ENCODE peak calls at places on chromosome 22, in seven cellular contexts. One of them, this sample, is unnamed.

GRCh38 chr22:27075028-27075678 is 417.8 kb downstream of the MIAT start:
- DNase-seq in transverse colon: no peak
- DNase-seq in fibroblast of mammary gland: no peak
- DNase-seq in stimulated activated CD4-positive, alpha-beta T cell treated with anti-CD3 and anti-CD28 coated beads, TNF-alpha, amount 100 ng/mL, for 48 hours: no peak
- DNase-seq in activated CD4-positive, alpha-beta T cell treated with anti-CD3 and anti-CD28 coated beads, Interleukin-2, amount 50 U/mL, for 4 hours: no peak
- DNase-seq in CD8-positive, alpha-beta memory T cell: no peak
- DNase-seq in NAMALWA: peak
- DNase-seq in this sample: peak

GRCh38 chr22:42856179-42856864 is 751 bp downstream of the ARFGAP3 start:
- DNase-seq in transverse colon: peak
- DNase-seq in fibroblast of mammary gland: peak
- DNase-seq in stimulated activated CD4-positive, alpha-beta T cell treated with anti-CD3 and anti-CD28 coated beads, TNF-alpha, amount 100 ng/mL, for 48 hours: peak
- DNase-seq in activated CD4-positive, alpha-beta T cell treated with anti-CD3 and anti-CD28 coated beads, Interleukin-2, amount 50 U/mL, for 4 hours: peak
- DNase-seq in CD8-positive, alpha-beta memory T cell: no peak
- DNase-seq in NAMALWA: peak
- DNase-seq in this sample: peak

GRCh38 chr22:24183321-24184031 is 2.2 kb downstream of the SUSD2 start:
- DNase-seq in transverse colon: no peak
- DNase-seq in fibroblast of mammary gland: no peak
- DNase-seq in stimulated activated CD4-positive, alpha-beta T cell treated with anti-CD3 and anti-CD28 coated beads, TNF-alpha, amount 100 ng/mL, for 48 hours: no peak
- DNase-seq in activated CD4-positive, alpha-beta T cell treated with anti-CD3 and anti-CD28 coated beads, Interleukin-2, amount 50 U/mL, for 4 hours: no peak
- DNase-seq in CD8-positive, alpha-beta memory T cell: no peak
- DNase-seq in NAMALWA: no peak
- DNase-seq in this sample: no peak

GRCh38 chr22:19231986-19232385 is 53.5 kb upstream of the SLC25A1 start:
- DNase-seq in transverse colon: no peak
- DNase-seq in fibroblast of mammary gland: no peak
- DNase-seq in stimulated activated CD4-positive, alpha-beta T cell treated with anti-CD3 and anti-CD28 coated beads, TNF-alpha, amount 100 ng/mL, for 48 hours: no peak
- DNase-seq in activated CD4-positive, alpha-beta T cell treated with anti-CD3 and anti-CD28 coated beads, Interleukin-2, amount 50 U/mL, for 4 hours: no peak
- DNase-seq in CD8-positive, alpha-beta memory T cell: no peak
- DNase-seq in NAMALWA: no peak
- DNase-seq in this sample: no peak

GRCh38 chr22:42808516-42808915 is 48.6 kb downstream of the ARFGAP3 start:
- DNase-seq in transverse colon: no peak
- DNase-seq in fibroblast of mammary gland: no peak
- DNase-seq in stimulated activated CD4-positive, alpha-beta T cell treated with anti-CD3 and anti-CD28 coated beads, TNF-alpha, amount 100 ng/mL, for 48 hours: no peak
- DNase-seq in activated CD4-positive, alpha-beta T cell treated with anti-CD3 and anti-CD28 coated beads, Interleukin-2, amount 50 U/mL, for 4 hours: no peak
- DNase-seq in CD8-positive, alpha-beta memory T cell: no peak
- DNase-seq in NAMALWA: no peak
- DNase-seq in this sample: no peak

GRCh38 chr22:17369553-17370035 is 334 bp downstream of the CECR2 start:
- DNase-seq in transverse colon: peak
- DNase-seq in fibroblast of mammary gland: no peak
- DNase-seq in stimulated activated CD4-positive, alpha-beta T cell treated with anti-CD3 and anti-CD28 coated beads, TNF-alpha, amount 100 ng/mL, for 48 hours: no peak
- DNase-seq in activated CD4-positive, alpha-beta T cell treated with anti-CD3 and anti-CD28 coated beads, Interleukin-2, amount 50 U/mL, for 4 hours: peak
- DNase-seq in CD8-positive, alpha-beta memory T cell: no peak
- DNase-seq in NAMALWA: no peak
- DNase-seq in this sample: no peak

GRCh38 chr22:24683671-24684070 is 80.7 kb downstream of the GGT1 start:
- DNase-seq in transverse colon: no peak
- DNase-seq in fibroblast of mammary gland: peak
- DNase-seq in stimulated activated CD4-positive, alpha-beta T cell treated with anti-CD3 and anti-CD28 coated beads, TNF-alpha, amount 100 ng/mL, for 48 hours: no peak
- DNase-seq in activated CD4-positive, alpha-beta T cell treated with anti-CD3 and anti-CD28 coated beads, Interleukin-2, amount 50 U/mL, for 4 hours: no peak
- DNase-seq in CD8-positive, alpha-beta memory T cell: no peak
- DNase-seq in NAMALWA: no peak
- DNase-seq in this sample: no peak

GRCh38 chr22:50507421-50507990 is at the start of gene LMF2:
- DNase-seq in transverse colon: peak
- DNase-seq in fibroblast of mammary gland: no peak
- DNase-seq in stimulated activated CD4-positive, alpha-beta T cell treated with anti-CD3 and anti-CD28 coated beads, TNF-alpha, amount 100 ng/mL, for 48 hours: peak
- DNase-seq in activated CD4-positive, alpha-beta T cell treated with anti-CD3 and anti-CD28 coated beads, Interleukin-2, amount 50 U/mL, for 4 hours: peak
- DNase-seq in CD8-positive, alpha-beta memory T cell: peak
- DNase-seq in NAMALWA: peak
- DNase-seq in this sample: no peak

GRCh38 chr22:26439559-26439958 is 10.5 kb downstream of the ASPHD2 start:
- DNase-seq in transverse colon: no peak
- DNase-seq in fibroblast of mammary gland: no peak
- DNase-seq in stimulated activated CD4-positive, alpha-beta T cell treated with anti-CD3 and anti-CD28 coated beads, TNF-alpha, amount 100 ng/mL, for 48 hours: no peak
- DNase-seq in activated CD4-positive, alpha-beta T cell treated with anti-CD3 and anti-CD28 coated beads, Interleukin-2, amount 50 U/mL, for 4 hours: no peak
- DNase-seq in CD8-positive, alpha-beta memory T cell: no peak
- DNase-seq in NAMALWA: no peak
- DNase-seq in this sample: no peak

GRCh38 chr22:30265851-30266444 is 703 bp downstream of the OSM start:
- DNase-seq in transverse colon: peak
- DNase-seq in fibroblast of mammary gland: peak
- DNase-seq in stimulated activated CD4-positive, alpha-beta T cell treated with anti-CD3 and anti-CD28 coated beads, TNF-alpha, amount 100 ng/mL, for 48 hours: peak
- DNase-seq in activated CD4-positive, alpha-beta T cell treated with anti-CD3 and anti-CD28 coated beads, Interleukin-2, amount 50 U/mL, for 4 hours: peak
- DNase-seq in CD8-positive, alpha-beta memory T cell: peak
- DNase-seq in NAMALWA: peak
- DNase-seq in this sample: peak

GRCh38 chr22:23231471-23232093 is 51.3 kb downstream of the BCR start:
- DNase-seq in transverse colon: no peak
- DNase-seq in fibroblast of mammary gland: no peak
- DNase-seq in stimulated activated CD4-positive, alpha-beta T cell treated with anti-CD3 and anti-CD28 coated beads, TNF-alpha, amount 100 ng/mL, for 48 hours: no peak
- DNase-seq in activated CD4-positive, alpha-beta T cell treated with anti-CD3 and anti-CD28 coated beads, Interleukin-2, amount 50 U/mL, for 4 hours: no peak
- DNase-seq in CD8-positive, alpha-beta memory T cell: no peak
- DNase-seq in NAMALWA: no peak
- DNase-seq in this sample: no peak

GRCh38 chr22:27996529-27996925 is 77.5 kb upstream of the PITPNB start:
- DNase-seq in transverse colon: no peak
- DNase-seq in fibroblast of mammary gland: no peak
- DNase-seq in stimulated activated CD4-positive, alpha-beta T cell treated with anti-CD3 and anti-CD28 coated beads, TNF-alpha, amount 100 ng/mL, for 48 hours: no peak
- DNase-seq in activated CD4-positive, alpha-beta T cell treated with anti-CD3 and anti-CD28 coated beads, Interleukin-2, amount 50 U/mL, for 4 hours: no peak
- DNase-seq in CD8-positive, alpha-beta memory T cell: no peak
- DNase-seq in NAMALWA: no peak
- DNase-seq in this sample: no peak

GRCh38 chr22:30201970-30202369 is 44.6 kb downstream of the LIF start:
- DNase-seq in transverse colon: no peak
- DNase-seq in fibroblast of mammary gland: peak
- DNase-seq in stimulated activated CD4-positive, alpha-beta T cell treated with anti-CD3 and anti-CD28 coated beads, TNF-alpha, amount 100 ng/mL, for 48 hours: no peak
- DNase-seq in activated CD4-positive, alpha-beta T cell treated with anti-CD3 and anti-CD28 coated beads, Interleukin-2, amount 50 U/mL, for 4 hours: no peak
- DNase-seq in CD8-positive, alpha-beta memory T cell: no peak
- DNase-seq in NAMALWA: no peak
- DNase-seq in this sample: no peak

GRCh38 chr22:36465232-36466021 is 16.0 kb downstream of the TXN2 start:
- DNase-seq in transverse colon: peak
- DNase-seq in fibroblast of mammary gland: peak
- DNase-seq in stimulated activated CD4-positive, alpha-beta T cell treated with anti-CD3 and anti-CD28 coated beads, TNF-alpha, amount 100 ng/mL, for 48 hours: no peak
- DNase-seq in activated CD4-positive, alpha-beta T cell treated with anti-CD3 and anti-CD28 coated beads, Interleukin-2, amount 50 U/mL, for 4 hours: no peak
- DNase-seq in CD8-positive, alpha-beta memory T cell: no peak
- DNase-seq in NAMALWA: no peak
- DNase-seq in this sample: no peak

GRCh38 chr22:20904980-20905355 is 12.2 kb upstream of the CRKL start:
- DNase-seq in transverse colon: no peak
- DNase-seq in fibroblast of mammary gland: no peak
- DNase-seq in stimulated activated CD4-positive, alpha-beta T cell treated with anti-CD3 and anti-CD28 coated beads, TNF-alpha, amount 100 ng/mL, for 48 hours: no peak
- DNase-seq in activated CD4-positive, alpha-beta T cell treated with anti-CD3 and anti-CD28 coated beads, Interleukin-2, amount 50 U/mL, for 4 hours: no peak
- DNase-seq in CD8-positive, alpha-beta memory T cell: no peak
- DNase-seq in NAMALWA: no peak
- DNase-seq in this sample: no peak

GRCh38 chr22:19755722-19756287 is 4.8 kb upstream of the TBX1 start:
- DNase-seq in transverse colon: no peak
- DNase-seq in fibroblast of mammary gland: no peak
- DNase-seq in stimulated activated CD4-positive, alpha-beta T cell treated with anti-CD3 and anti-CD28 coated beads, TNF-alpha, amount 100 ng/mL, for 48 hours: no peak
- DNase-seq in activated CD4-positive, alpha-beta T cell treated with anti-CD3 and anti-CD28 coated beads, Interleukin-2, amount 50 U/mL, for 4 hours: no peak
- DNase-seq in CD8-positive, alpha-beta memory T cell: no peak
- DNase-seq in NAMALWA: no peak
- DNase-seq in this sample: no peak

GRCh38 chr22:45742866-45743450 is 71.3 kb downstream of the ATXN10 start:
- DNase-seq in transverse colon: no peak
- DNase-seq in fibroblast of mammary gland: peak
- DNase-seq in stimulated activated CD4-positive, alpha-beta T cell treated with anti-CD3 and anti-CD28 coated beads, TNF-alpha, amount 100 ng/mL, for 48 hours: no peak
- DNase-seq in activated CD4-positive, alpha-beta T cell treated with anti-CD3 and anti-CD28 coated beads, Interleukin-2, amount 50 U/mL, for 4 hours: no peak
- DNase-seq in CD8-positive, alpha-beta memory T cell: no peak
- DNase-seq in NAMALWA: no peak
- DNase-seq in this sample: no peak

GRCh38 chr22:23524226-23524625 is 55.9 kb downstream of the IGLL1 start:
- DNase-seq in transverse colon: no peak
- DNase-seq in fibroblast of mammary gland: no peak
- DNase-seq in stimulated activated CD4-positive, alpha-beta T cell treated with anti-CD3 and anti-CD28 coated beads, TNF-alpha, amount 100 ng/mL, for 48 hours: no peak
- DNase-seq in activated CD4-positive, alpha-beta T cell treated with anti-CD3 and anti-CD28 coated beads, Interleukin-2, amount 50 U/mL, for 4 hours: no peak
- DNase-seq in CD8-positive, alpha-beta memory T cell: no peak
- DNase-seq in NAMALWA: no peak
- DNase-seq in this sample: no peak

GRCh38 chr22:50526849-50527801 is 1.7 kb upstream of the SCO2 start:
- DNase-seq in transverse colon: peak
- DNase-seq in fibroblast of mammary gland: peak
- DNase-seq in stimulated activated CD4-positive, alpha-beta T cell treated with anti-CD3 and anti-CD28 coated beads, TNF-alpha, amount 100 ng/mL, for 48 hours: no peak
- DNase-seq in activated CD4-positive, alpha-beta T cell treated with anti-CD3 and anti-CD28 coated beads, Interleukin-2, amount 50 U/mL, for 4 hours: no peak
- DNase-seq in CD8-positive, alpha-beta memory T cell: no peak
- DNase-seq in NAMALWA: peak
- DNase-seq in this sample: peak

GRCh38 chr22:36977401-36977861 is 41.8 kb downstream of the TST start:
- DNase-seq in transverse colon: peak
- DNase-seq in fibroblast of mammary gland: peak
- DNase-seq in stimulated activated CD4-positive, alpha-beta T cell treated with anti-CD3 and anti-CD28 coated beads, TNF-alpha, amount 100 ng/mL, for 48 hours: peak
- DNase-seq in activated CD4-positive, alpha-beta T cell treated with anti-CD3 and anti-CD28 coated beads, Interleukin-2, amount 50 U/mL, for 4 hours: peak
- DNase-seq in CD8-positive, alpha-beta memory T cell: peak
- DNase-seq in NAMALWA: peak
- DNase-seq in this sample: peak

GRCh38 chr22:28424427-28425080 is 255.1 kb downstream of the TTC28 start:
- DNase-seq in transverse colon: no peak
- DNase-seq in fibroblast of mammary gland: peak
- DNase-seq in stimulated activated CD4-positive, alpha-beta T cell treated with anti-CD3 and anti-CD28 coated beads, TNF-alpha, amount 100 ng/mL, for 48 hours: no peak
- DNase-seq in activated CD4-positive, alpha-beta T cell treated with anti-CD3 and anti-CD28 coated beads, Interleukin-2, amount 50 U/mL, for 4 hours: no peak
- DNase-seq in CD8-positive, alpha-beta memory T cell: no peak
- DNase-seq in NAMALWA: no peak
- DNase-seq in this sample: no peak

GRCh38 chr22:26975381-26975780 is 318.0 kb downstream of the MIAT start:
- DNase-seq in transverse colon: no peak
- DNase-seq in fibroblast of mammary gland: no peak
- DNase-seq in stimulated activated CD4-positive, alpha-beta T cell treated with anti-CD3 and anti-CD28 coated beads, TNF-alpha, amount 100 ng/mL, for 48 hours: no peak
- DNase-seq in activated CD4-positive, alpha-beta T cell treated with anti-CD3 and anti-CD28 coated beads, Interleukin-2, amount 50 U/mL, for 4 hours: no peak
- DNase-seq in CD8-positive, alpha-beta memory T cell: no peak
- DNase-seq in NAMALWA: no peak
- DNase-seq in this sample: no peak

GRCh38 chr22:44037519-44038370 is 13.6 kb downstream of the PARVB start:
- DNase-seq in transverse colon: peak
- DNase-seq in fibroblast of mammary gland: peak
- DNase-seq in stimulated activated CD4-positive, alpha-beta T cell treated with anti-CD3 and anti-CD28 coated beads, TNF-alpha, amount 100 ng/mL, for 48 hours: no peak
- DNase-seq in activated CD4-positive, alpha-beta T cell treated with anti-CD3 and anti-CD28 coated beads, Interleukin-2, amount 50 U/mL, for 4 hours: no peak
- DNase-seq in CD8-positive, alpha-beta memory T cell: no peak
- DNase-seq in NAMALWA: no peak
- DNase-seq in this sample: no peak

GRCh38 chr22:42468841-42469240 is 36.6 kb upstream of the NFAM1 start:
- DNase-seq in transverse colon: no peak
- DNase-seq in fibroblast of mammary gland: peak
- DNase-seq in stimulated activated CD4-positive, alpha-beta T cell treated with anti-CD3 and anti-CD28 coated beads, TNF-alpha, amount 100 ng/mL, for 48 hours: no peak
- DNase-seq in activated CD4-positive, alpha-beta T cell treated with anti-CD3 and anti-CD28 coated beads, Interleukin-2, amount 50 U/mL, for 4 hours: no peak
- DNase-seq in CD8-positive, alpha-beta memory T cell: no peak
- DNase-seq in NAMALWA: no peak
- DNase-seq in this sample: no peak

GRCh38 chr22:46436595-46437163 is 100.7 kb downstream of the CELSR1 start:
- DNase-seq in transverse colon: no peak
- DNase-seq in fibroblast of mammary gland: peak
- DNase-seq in stimulated activated CD4-positive, alpha-beta T cell treated with anti-CD3 and anti-CD28 coated beads, TNF-alpha, amount 100 ng/mL, for 48 hours: no peak
- DNase-seq in activated CD4-positive, alpha-beta T cell treated with anti-CD3 and anti-CD28 coated beads, Interleukin-2, amount 50 U/mL, for 4 hours: no peak
- DNase-seq in CD8-positive, alpha-beta memory T cell: no peak
- DNase-seq in NAMALWA: no peak
- DNase-seq in this sample: no peak

GRCh38 chr22:39927544-39927943 is 26.7 kb downstream of the GRAP2 start:
- DNase-seq in transverse colon: no peak
- DNase-seq in fibroblast of mammary gland: no peak
- DNase-seq in stimulated activated CD4-positive, alpha-beta T cell treated with anti-CD3 and anti-CD28 coated beads, TNF-alpha, amount 100 ng/mL, for 48 hours: no peak
- DNase-seq in activated CD4-positive, alpha-beta T cell treated with anti-CD3 and anti-CD28 coated beads, Interleukin-2, amount 50 U/mL, for 4 hours: no peak
- DNase-seq in CD8-positive, alpha-beta memory T cell: no peak
- DNase-seq in NAMALWA: no peak
- DNase-seq in this sample: no peak

GRCh38 chr22:17268501-17269223 is 49.4 kb upstream of the ADA2 start:
- DNase-seq in transverse colon: no peak
- DNase-seq in fibroblast of mammary gland: no peak
- DNase-seq in stimulated activated CD4-positive, alpha-beta T cell treated with anti-CD3 and anti-CD28 coated beads, TNF-alpha, amount 100 ng/mL, for 48 hours: no peak
- DNase-seq in activated CD4-positive, alpha-beta T cell treated with anti-CD3 and anti-CD28 coated beads, Interleukin-2, amount 50 U/mL, for 4 hours: no peak
- DNase-seq in CD8-positive, alpha-beta memory T cell: no peak
- DNase-seq in NAMALWA: peak
- DNase-seq in this sample: no peak

GRCh38 chr22:23036684-23037428 is 33.5 kb upstream of the GNAZ start:
- DNase-seq in transverse colon: no peak
- DNase-seq in fibroblast of mammary gland: peak
- DNase-seq in stimulated activated CD4-positive, alpha-beta T cell treated with anti-CD3 and anti-CD28 coated beads, TNF-alpha, amount 100 ng/mL, for 48 hours: no peak
- DNase-seq in activated CD4-positive, alpha-beta T cell treated with anti-CD3 and anti-CD28 coated beads, Interleukin-2, amount 50 U/mL, for 4 hours: no peak
- DNase-seq in CD8-positive, alpha-beta memory T cell: no peak
- DNase-seq in NAMALWA: peak
- DNase-seq in this sample: no peak

GRCh38 chr22:29377979-29378378 is 10.4 kb downstream of the AP1B1 start:
- DNase-seq in transverse colon: no peak
- DNase-seq in fibroblast of mammary gland: no peak
- DNase-seq in stimulated activated CD4-positive, alpha-beta T cell treated with anti-CD3 and anti-CD28 coated beads, TNF-alpha, amount 100 ng/mL, for 48 hours: no peak
- DNase-seq in activated CD4-positive, alpha-beta T cell treated with anti-CD3 and anti-CD28 coated beads, Interleukin-2, amount 50 U/mL, for 4 hours: no peak
- DNase-seq in CD8-positive, alpha-beta memory T cell: no peak
- DNase-seq in NAMALWA: no peak
- DNase-seq in this sample: no peak

GRCh38 chr22:36741204-36741793 is 34.6 kb downstream of the IFT27 start:
- DNase-seq in transverse colon: no peak
- DNase-seq in fibroblast of mammary gland: peak
- DNase-seq in stimulated activated CD4-positive, alpha-beta T cell treated with anti-CD3 and anti-CD28 coated beads, TNF-alpha, amount 100 ng/mL, for 48 hours: no peak
- DNase-seq in activated CD4-positive, alpha-beta T cell treated with anti-CD3 and anti-CD28 coated beads, Interleukin-2, amount 50 U/mL, for 4 hours: no peak
- DNase-seq in CD8-positive, alpha-beta memory T cell: no peak
- DNase-seq in NAMALWA: peak
- DNase-seq in this sample: peak

GRCh38 chr22:50269573-50270301 is 443 bp downstream of the MAPK11 start:
- DNase-seq in transverse colon: no peak
- DNase-seq in fibroblast of mammary gland: peak
- DNase-seq in stimulated activated CD4-positive, alpha-beta T cell treated with anti-CD3 and anti-CD28 coated beads, TNF-alpha, amount 100 ng/mL, for 48 hours: no peak
- DNase-seq in activated CD4-positive, alpha-beta T cell treated with anti-CD3 and anti-CD28 coated beads, Interleukin-2, amount 50 U/mL, for 4 hours: peak
- DNase-seq in CD8-positive, alpha-beta memory T cell: peak
- DNase-seq in NAMALWA: peak
- DNase-seq in this sample: peak

GRCh38 chr22:32802291-32802826 is 854 bp downstream of the TIMP3 start:
- DNase-seq in transverse colon: no peak
- DNase-seq in fibroblast of mammary gland: peak
- DNase-seq in stimulated activated CD4-positive, alpha-beta T cell treated with anti-CD3 and anti-CD28 coated beads, TNF-alpha, amount 100 ng/mL, for 48 hours: no peak
- DNase-seq in activated CD4-positive, alpha-beta T cell treated with anti-CD3 and anti-CD28 coated beads, Interleukin-2, amount 50 U/mL, for 4 hours: no peak
- DNase-seq in CD8-positive, alpha-beta memory T cell: no peak
- DNase-seq in NAMALWA: no peak
- DNase-seq in this sample: no peak

GRCh38 chr22:30298005-30298701 is 8.8 kb upstream of the CASTOR1 start:
- DNase-seq in transverse colon: peak
- DNase-seq in fibroblast of mammary gland: no peak
- DNase-seq in stimulated activated CD4-positive, alpha-beta T cell treated with anti-CD3 and anti-CD28 coated beads, TNF-alpha, amount 100 ng/mL, for 48 hours: no peak
- DNase-seq in activated CD4-positive, alpha-beta T cell treated with anti-CD3 and anti-CD28 coated beads, Interleukin-2, amount 50 U/mL, for 4 hours: no peak
- DNase-seq in CD8-positive, alpha-beta memory T cell: no peak
- DNase-seq in NAMALWA: no peak
- DNase-seq in this sample: no peak

GRCh38 chr22:50473088-50473487 is 1.7 kb downstream of the SBF1 start:
- DNase-seq in transverse colon: peak
- DNase-seq in fibroblast of mammary gland: no peak
- DNase-seq in stimulated activated CD4-positive, alpha-beta T cell treated with anti-CD3 and anti-CD28 coated beads, TNF-alpha, amount 100 ng/mL, for 48 hours: no peak
- DNase-seq in activated CD4-positive, alpha-beta T cell treated with anti-CD3 and anti-CD28 coated beads, Interleukin-2, amount 50 U/mL, for 4 hours: peak
- DNase-seq in CD8-positive, alpha-beta memory T cell: peak
- DNase-seq in NAMALWA: peak
- DNase-seq in this sample: peak

GRCh38 chr22:29813126-29813525 is 24.9 kb downstream of the ASCC2 start:
- DNase-seq in transverse colon: no peak
- DNase-seq in fibroblast of mammary gland: no peak
- DNase-seq in stimulated activated CD4-positive, alpha-beta T cell treated with anti-CD3 and anti-CD28 coated beads, TNF-alpha, amount 100 ng/mL, for 48 hours: no peak
- DNase-seq in activated CD4-positive, alpha-beta T cell treated with anti-CD3 and anti-CD28 coated beads, Interleukin-2, amount 50 U/mL, for 4 hours: no peak
- DNase-seq in CD8-positive, alpha-beta memory T cell: no peak
- DNase-seq in NAMALWA: no peak
- DNase-seq in this sample: no peak

GRCh38 chr22:32444068-32444467 is 20.2 kb downstream of the BPIFC start:
- DNase-seq in transverse colon: peak
- DNase-seq in fibroblast of mammary gland: peak
- DNase-seq in stimulated activated CD4-positive, alpha-beta T cell treated with anti-CD3 and anti-CD28 coated beads, TNF-alpha, amount 100 ng/mL, for 48 hours: peak
- DNase-seq in activated CD4-positive, alpha-beta T cell treated with anti-CD3 and anti-CD28 coated beads, Interleukin-2, amount 50 U/mL, for 4 hours: no peak
- DNase-seq in CD8-positive, alpha-beta memory T cell: no peak
- DNase-seq in NAMALWA: peak
- DNase-seq in this sample: peak

GRCh38 chr22:50304528-50305392 is 2.7 kb downstream of the PLXNB2 start:
- DNase-seq in transverse colon: peak
- DNase-seq in fibroblast of mammary gland: peak
- DNase-seq in stimulated activated CD4-positive, alpha-beta T cell treated with anti-CD3 and anti-CD28 coated beads, TNF-alpha, amount 100 ng/mL, for 48 hours: no peak
- DNase-seq in activated CD4-positive, alpha-beta T cell treated with anti-CD3 and anti-CD28 coated beads, Interleukin-2, amount 50 U/mL, for 4 hours: no peak
- DNase-seq in CD8-positive, alpha-beta memory T cell: no peak
- DNase-seq in NAMALWA: peak
- DNase-seq in this sample: no peak

GRCh38 chr22:50276143-50276542 is 6.0 kb upstream of the MAPK11 start:
- DNase-seq in transverse colon: peak
- DNase-seq in fibroblast of mammary gland: peak
- DNase-seq in stimulated activated CD4-positive, alpha-beta T cell treated with anti-CD3 and anti-CD28 coated beads, TNF-alpha, amount 100 ng/mL, for 48 hours: no peak
- DNase-seq in activated CD4-positive, alpha-beta T cell treated with anti-CD3 and anti-CD28 coated beads, Interleukin-2, amount 50 U/mL, for 4 hours: no peak
- DNase-seq in CD8-positive, alpha-beta memory T cell: peak
- DNase-seq in NAMALWA: peak
- DNase-seq in this sample: peak

This sample was measured in OCI-M1.